ENCODE peak calls at places on chromosomes 13 and 19, in six cellular contexts. U is mesendoderm, X is mesenchymal stem cell, J is H9, C is neuronal stem cell, T is H1. I is an unnamed sample.

GRCh38 chr13:93244141-93244917 is 17.7 kb downstream of the GPC6 start:
- DNase-seq in U (no peak), X (peak), J (no peak), C (no peak), T (no peak), I (peak)

GRCh38 chr13:52798770-52799430 is 49.5 kb downstream of the PCDH8 start:
- DNase-seq in U (no peak), X (no peak), J (no peak), C (no peak), T (no peak), I (no peak)

GRCh38 chr13:70829748-70830147 is 721.5 kb upstream of the KLHL1 start:
- DNase-seq in U (no peak), X (no peak), J (no peak), C (no peak), T (no peak), I (no peak)

GRCh38 chr13:29991343-29991742 is 140.9 kb upstream of the UBL3 start:
- DNase-seq in U (peak), X (peak), J (no peak), C (no peak), T (no peak), I (peak)

GRCh38 chr13:43546260-43546659 is 240.5 kb downstream of the ENOX1 start:
- DNase-seq in U (peak), X (no peak), J (no peak), C (no peak), T (no peak), I (no peak)

GRCh38 chr13:81738364-81738763 is 1397.4 kb upstream of the SPRY2 start:
- DNase-seq in U (no peak), X (peak), J (no peak), C (no peak), T (no peak), I (no peak)

GRCh38 chr19:13398780-13399726 is 107.2 kb downstream of the CACNA1A start:
- DNase-seq in U (no peak), X (peak), J (no peak), C (no peak), T (no peak), I (peak)

GRCh38 chr13:45369116-45369515 is 28.1 kb upstream of the TPT1 start:
- DNase-seq in U (peak), X (no peak), J (no peak), C (no peak), T (no peak), I (no peak)

GRCh38 chr19:31863122-31863521 is 482.3 kb upstream of the ZNF507 start:
- DNase-seq in U (peak), X (no peak), J (no peak), C (no peak), T (no peak), I (no peak)

GRCh38 chr19:32457540-32457939 is 52.0 kb downstream of the DPY19L3 start:
- DNase-seq in U (no peak), X (no peak), J (no peak), C (no peak), T (no peak), I (no peak)

GRCh38 chr13:88887045-88887662 is 1216.0 kb downstream of the SLITRK5 start:
- DNase-seq in U (peak), X (no peak), J (peak), C (no peak), T (no peak), I (no peak)

GRCh38 chr19:29683009-29683408 is 17.7 kb downstream of the PLEKHF1 start:
- DNase-seq in U (no peak), X (no peak), J (no peak), C (peak), T (no peak), I (no peak)

GRCh38 chr13:78029891-78030290 is 111.3 kb upstream of the EDNRB start:
- DNase-seq in U (no peak), X (no peak), J (no peak), C (no peak), T (no peak), I (no peak)

GRCh38 chr13:59865398-59865797 is 298.3 kb downstream of the DIAPH3 start:
- DNase-seq in U (no peak), X (peak), J (no peak), C (no peak), T (no peak), I (peak)

GRCh38 chr13:32940601-32941000 is 75.6 kb upstream of the KL start:
- DNase-seq in U (no peak), X (peak), J (no peak), C (no peak), T (no peak), I (peak)

GRCh38 chr13:90760639-90761038 is 586.8 kb upstream of the MIR17HG start:
- DNase-seq in U (no peak), X (no peak), J (no peak), C (no peak), T (no peak), I (no peak)

GRCh38 chr19:41530184-41530534 is 45.8 kb upstream of the CEACAM21 start:
- DNase-seq in U (no peak), X (no peak), J (no peak), C (no peak), T (no peak), I (no peak)

GRCh38 chr13:42110410-42111155 is 62.1 kb downstream of the DGKH start:
- DNase-seq in U (peak), X (peak), J (no peak), C (peak), T (no peak), I (peak)

GRCh38 chr19:41407271-41407670 is 9.7 kb downstream of the BCKDHA start:
- DNase-seq in U (peak), X (no peak), J (peak), C (no peak), T (no peak), I (no peak)

DNA sequence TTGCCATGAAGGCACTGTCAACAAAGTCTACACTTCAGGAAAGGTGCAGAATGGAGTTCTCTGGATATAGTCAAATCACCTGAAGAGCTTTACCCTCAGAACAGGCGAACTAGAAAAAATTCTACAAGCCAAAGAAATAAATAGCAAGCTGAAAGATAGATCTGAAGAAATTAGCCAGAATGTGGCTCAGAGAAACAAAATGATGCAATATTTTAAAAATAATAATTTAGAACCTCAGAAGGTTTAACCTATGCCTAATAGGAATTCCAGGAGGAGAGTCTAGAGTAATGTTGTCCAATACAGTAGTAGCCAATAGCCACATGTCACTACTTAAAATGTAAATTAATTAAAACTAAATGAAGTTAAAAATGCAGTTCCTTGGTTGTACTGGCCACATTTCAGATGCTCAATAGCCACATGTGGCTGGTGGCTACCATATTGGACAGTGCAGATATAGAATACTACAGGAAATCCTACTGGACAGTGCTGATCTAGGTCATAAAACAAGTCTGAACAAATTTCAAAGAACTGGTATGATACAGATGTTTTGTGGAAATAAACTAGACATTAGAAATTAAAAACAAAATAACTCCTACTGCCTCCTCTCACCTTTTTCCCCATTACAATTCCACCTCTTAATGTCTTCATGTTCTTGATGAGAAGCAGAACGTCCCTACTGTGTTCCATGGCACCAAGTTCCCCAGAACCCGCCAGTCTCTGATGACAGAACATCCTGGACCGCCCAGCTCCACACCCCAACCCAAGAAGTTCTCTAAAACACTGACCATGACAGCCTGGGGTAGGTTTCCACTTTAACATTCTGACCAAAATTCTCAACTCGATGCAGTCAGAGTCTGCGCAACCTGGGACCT is 639 bp upstream of the CDADC1 start:
- DNase-seq in U (no peak), X (no peak), J (no peak), C (no peak), T (no peak), I (no peak)
- H2BK5ac ChIP-seq in U (no peak), X (no peak), J (no peak), C (no peak), T (no peak), I (peak)

DNA sequence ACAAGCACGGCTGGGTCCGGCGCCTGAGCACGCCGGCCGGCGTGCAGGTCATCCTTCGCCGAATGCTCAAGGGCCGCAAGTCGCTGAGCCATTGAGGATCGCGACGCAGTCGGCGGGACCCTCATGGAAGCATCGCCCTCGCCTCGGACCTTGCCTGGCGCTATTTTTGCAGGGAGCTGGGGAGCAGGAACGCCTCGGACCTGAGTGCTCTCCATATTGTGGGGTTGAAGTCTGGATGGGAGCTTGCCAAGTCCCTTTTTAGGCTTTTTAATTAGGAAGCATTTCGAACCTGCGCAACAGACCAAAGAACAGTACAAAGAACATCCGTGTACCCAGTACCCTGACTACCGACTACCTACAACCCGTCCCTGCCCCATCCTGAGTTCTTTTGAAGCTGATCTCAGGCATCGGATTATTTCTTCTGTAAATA is 628 bp downstream of the MRPL34 start:
- DNase-seq in U (no peak), X (no peak), J (no peak), C (no peak), T (no peak), I (no peak)
- H2BK5ac ChIP-seq in U (no peak), X (no peak), J (no peak), C (peak), T (peak), I (peak)

GRCh38 chr13:28052945-28053344 is 47.4 kb downstream of the FLT3 start:
- DNase-seq in U (no peak), X (peak), J (no peak), C (no peak), T (no peak), I (peak)

GRCh38 chr13:28059214-28059613 is 41.2 kb downstream of the FLT3 start:
- DNase-seq in U (peak), X (peak), J (peak), C (peak), T (peak), I (peak)

GRCh38 chr13:28055362-28055761 is 45.0 kb downstream of the FLT3 start:
- DNase-seq in U (no peak), X (no peak), J (no peak), C (no peak), T (no peak), I (no peak)

GRCh38 chr13:28056426-28056825 is 44.0 kb downstream of the FLT3 start:
- DNase-seq in U (no peak), X (no peak), J (no peak), C (no peak), T (no peak), I (no peak)

GRCh38 chr13:28056970-28057712 is 43.2 kb downstream of the FLT3 start:
- DNase-seq in U (no peak), X (no peak), J (no peak), C (no peak), T (no peak), I (no peak)
- H2BK5ac ChIP-seq in U (no peak), X (no peak), J (no peak), C (no peak), T (no peak), I (no peak)

DNA sequence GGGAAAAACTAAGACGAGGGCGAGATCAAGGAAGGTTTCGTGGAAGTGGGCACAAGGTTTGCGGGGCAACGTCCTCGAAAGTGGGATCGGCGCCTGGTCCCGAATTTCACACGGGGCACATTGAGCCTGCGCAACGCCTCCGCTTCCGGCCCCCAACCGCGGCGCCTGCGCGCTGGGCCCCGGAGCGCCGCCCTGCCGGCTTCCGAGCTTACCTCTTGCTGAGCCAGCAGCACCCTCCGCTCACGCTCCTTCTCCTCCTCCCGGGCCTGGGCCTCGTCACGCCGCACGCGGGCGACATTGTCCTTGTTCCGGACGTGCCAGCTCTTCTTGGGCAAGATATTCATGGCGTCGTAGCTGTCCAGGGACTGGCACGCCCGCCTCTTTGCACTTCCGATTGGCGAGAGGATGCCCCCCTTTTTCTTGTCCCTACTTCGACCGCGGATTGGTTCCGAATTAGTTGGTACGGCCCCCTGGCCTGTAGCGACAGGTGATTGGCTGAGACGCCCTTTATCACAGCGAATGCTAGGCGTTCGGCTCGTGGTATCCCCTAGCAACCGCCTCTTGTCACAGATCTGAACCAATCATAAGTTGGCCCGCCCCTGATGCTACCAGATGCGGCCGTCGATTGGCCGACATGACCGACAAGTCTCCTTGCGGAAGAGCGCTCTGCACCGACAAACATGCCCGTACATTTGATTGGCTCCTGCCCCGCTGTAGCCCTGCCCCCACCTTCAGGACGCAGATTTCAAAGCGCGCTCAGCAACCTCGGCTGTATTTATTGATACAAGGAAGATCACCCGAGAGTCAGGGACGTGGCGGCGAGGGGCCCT is at the start of gene LENG1:
- DNase-seq in U (peak), X (peak), J (peak), C (peak), T (peak), I (peak)
- H2BK5ac ChIP-seq in U (peak), X (peak), J (no peak), C (no peak), T (peak), I (peak)

I was measured in IMR-90.